ENCODE peak calls at places on chromosomes 16 and 17, in four cellular contexts. A, U, G and X are unnamed samples.

GRCh38 chr17:3795758-3796102 is 5.3 kb downstream of the ITGAE start:
- DNase-seq in A (no peak), U (no peak), G (no peak), X (no peak)

GRCh38 chr17:76441681-76442340 is 11.1 kb downstream of the UBE2O start:
- DNase-seq in A (no peak), U (no peak), G (no peak), X (no peak)

GRCh38 chr16:57284206-57284951 is at the start of gene PLLP:
- DNase-seq in A (peak), U (peak), G (peak), X (peak)

GRCh38 chr17:29111816-29112499 is 68.2 kb downstream of the MYO18A start:
- DNase-seq in A (peak), U (peak), G (peak), X (peak)

GRCh38 chr17:57724038-57724728 is 20.9 kb downstream of the CCDC182 start:
- DNase-seq in A (no peak), U (no peak), G (no peak), X (no peak)

GRCh38 chr16:17591655-17592405 is 121.1 kb upstream of the XYLT1 start:
- DNase-seq in A (no peak), U (no peak), G (peak), X (no peak)

GRCh38 chr16:85286066-85286712 is 173.9 kb upstream of the CIBAR2 start:
- DNase-seq in A (peak), U (peak), G (no peak), X (peak)

GRCh38 chr17:29133146-29133713 is 47.0 kb downstream of the MYO18A start:
- DNase-seq in A (peak), U (peak), G (no peak), X (no peak)